ENCODE peak calls at places on chromosomes 16 and 17, in six cellular contexts. U, D, O, A, T and E are unnamed samples.

GRCh38 chr17:2975469-2975958 is 87.9 kb downstream of the OR1D5 start:
- DNase-seq in U (no peak), D (peak; percentile 40), O (peak; percentile 88), A (no peak), T (no peak), E (no peak)

GRCh38 chr17:42233994-42234393 is 39.7 kb upstream of the GHDC start:
- DNase-seq in U (no peak), D (no peak), O (no peak), A (no peak), T (no peak), E (no peak)

GRCh38 chr16:324451-325334 is 27.8 kb downstream of the AXIN1 start:
- DNase-seq in U (peak; percentile 74), D (peak; percentile 42), O (peak; percentile 53), A (no peak), T (no peak), E (peak; percentile 27)

GRCh38 chr16:72201387-72201786 is 29.4 kb upstream of the PMFBP1 start:
- DNase-seq in U (no peak), D (no peak), O (no peak), A (no peak), T (no peak), E (peak; percentile 33)

GRCh38 chr16:81873843-81874752 is 95.0 kb downstream of the PLCG2 start:
- DNase-seq in U (peak; percentile 28), D (peak; percentile 51), O (peak; percentile 39), A (no peak), T (no peak), E (peak; percentile 19)

GRCh38 chr17:46782250-46782953 is 36.1 kb downstream of the WNT3 start:
- DNase-seq in U (no peak), D (peak; percentile 31), O (peak; percentile 54), A (no peak), T (no peak), E (no peak)

GRCh38 chr16:76598498-76598897 is 321.3 kb downstream of the CNTNAP4 start:
- DNase-seq in U (no peak), D (no peak), O (no peak), A (no peak), T (no peak), E (no peak)

GRCh38 chr17:68328676-68329075 is 37.4 kb downstream of the ARSG start:
- DNase-seq in U (no peak), D (no peak), O (no peak), A (no peak), T (no peak), E (no peak)

GRCh38 chr16:15816228-15816627 is 40.6 kb downstream of the MYH11 start:
- DNase-seq in U (no peak), D (no peak), O (no peak), A (no peak), T (no peak), E (no peak)

GRCh38 chr16:78106659-78107058 is 7.2 kb downstream of the WWOX start:
- DNase-seq in U (no peak), D (no peak), O (no peak), A (peak; percentile 21), T (no peak), E (no peak)

GRCh38 chr17:74368341-74369152 is 1.2 kb downstream of the GPR142 start:
- DNase-seq in U (peak; percentile 58), D (peak; percentile 79), O (peak; percentile 55), A (peak; percentile 84), T (peak; percentile 46), E (peak; percentile 5)

GRCh38 chr16:56789360-56789759 is 59.4 kb downstream of the NUP93 start:
- DNase-seq in U (no peak), D (peak; percentile 31), O (peak; percentile 61), A (peak; percentile 78), T (no peak), E (peak; percentile 57)

GRCh38 chr16:88430524-88431446 is 22.3 kb upstream of the ZFPM1 start:
- DNase-seq in U (no peak), D (peak; percentile 39), O (no peak), A (no peak), T (no peak), E (no peak)

GRCh38 chr17:49850772-49851386 is 3.0 kb upstream of the TAC4 start:
- DNase-seq in U (no peak), D (no peak), O (no peak), A (no peak), T (no peak), E (no peak)

GRCh38 chr17:68820825-68821481 is 134.2 kb downstream of the ABCA8 start:
- DNase-seq in U (no peak), D (no peak), O (peak; percentile 21), A (no peak), T (no peak), E (peak; percentile 11)

GRCh38 chr17:75878174-75878998 is at the start of gene TRIM47:
- DNase-seq in U (no peak), D (peak; percentile 78), O (peak; percentile 75), A (no peak), T (no peak), E (no peak)

GRCh38 chr16:4765511-4766474 is 1.2 kb downstream of the ZNF500 start:
- DNase-seq in U (no peak), D (no peak), O (no peak), A (no peak), T (no peak), E (no peak)

GRCh38 chr17:47280072-47280811 is 26.6 kb downstream of the ITGB3 start:
- DNase-seq in U (no peak), D (no peak), O (no peak), A (no peak), T (no peak), E (no peak)

GRCh38 chr16:3106205-3106928 is 6.0 kb upstream of the ZNF205 start:
- DNase-seq in U (peak; percentile 86), D (peak; percentile 95), O (peak; percentile 87), A (peak; percentile 99), T (peak; percentile 84), E (peak; percentile 82)

GRCh38 chr17:19413725-19414124 is 2.7 kb downstream of the RNF112 start:
- DNase-seq in U (no peak), D (no peak), O (no peak), A (no peak), T (no peak), E (no peak)

GRCh38 chr17:17081304-17081940 is 39.2 kb downstream of the MPRIP start:
- DNase-seq in U (no peak), D (no peak), O (no peak), A (no peak), T (no peak), E (no peak)

GRCh38 chr17:63816669-63817068 is 10.6 kb upstream of the PSMC5 start:
- DNase-seq in U (no peak), D (no peak), O (no peak), A (no peak), T (no peak), E (no peak)

GRCh38 chr17:39208893-39209292 is 8.8 kb downstream of the RPL19 start:
- DNase-seq in U (peak; percentile 19), D (peak; percentile 71), O (no peak), A (no peak), T (peak; percentile 50), E (no peak)

GRCh38 chr17:7613769-7614421 is 802 bp downstream of the FXR2 start:
- DNase-seq in U (no peak), D (no peak), O (peak; percentile 29), A (no peak), T (no peak), E (no peak)

GRCh38 chr17:49146620-49147306 is 14.2 kb downstream of the B4GALNT2 start:
- DNase-seq in U (no peak), D (no peak), O (peak; percentile 83), A (no peak), T (no peak), E (no peak)